ENCODE peak calls at places on chromosomes 4 and X, in seven cellular contexts. Z, Q, U, H, S, G and Y are unnamed samples. For H3K4me1, the result is how much of the 10 kb centered on the place peaks cover.

GRCh38 chrX:150856101-150856500 is 42.4 kb downstream of the CD99L2 start:
- DNase-seq in Q (no peak), G (no peak), U (no peak), H (no peak), Z (no peak), S (no peak), Y (no peak)

GRCh38 chr4:151797131-151797530 is 36.3 kb upstream of the GATB start:
- DNase-seq in Z (no peak), Q (no peak), S (no peak), G (no peak), U (no peak), H (no peak), Y (peak)

GRCh38 chr4:152990471-152991131 is 54.5 kb downstream of the FHDC1 start:
- DNase-seq in U (no peak), Q (no peak), Z (no peak), H (no peak), S (no peak), G (no peak), Y (no peak)

GRCh38 chr4:6779667-6780565 is 2.6 kb upstream of the KIAA0232 start:
- DNase-seq in H (no peak), Z (no peak), Q (no peak), U (peak), G (no peak), S (peak), Y (no peak)

GRCh38 chr4:150580244-150580643 is 1.7 kb upstream of the MAB21L2 start:
- DNase-seq in Z (no peak), G (no peak), H (no peak), Q (no peak), U (no peak), S (peak), Y (no peak)

GRCh38 chr4:40058121-40058520 is 1.5 kb downstream of the N4BP2 start:
- DNase-seq in H (no peak), Z (peak), Q (no peak), U (no peak), S (peak), G (no peak), Y (no peak)

GRCh38 chr4:153488006-153488718 is 22.0 kb downstream of the TMEM131L start:
- DNase-seq in S (no peak), H (no peak), Q (no peak), U (no peak), Z (no peak), G (no peak), Y (peak)

GRCh38 chr4:115357767-115358166 is 244.3 kb upstream of the NDST4 start:
- DNase-seq in Q (no peak), G (no peak), U (no peak), Z (no peak), S (no peak), H (no peak), Y (no peak)

GRCh38 chrX:99371976-99372595 is 1038.0 kb downstream of the PCDH19 start:
- DNase-seq in G (no peak), S (no peak), H (no peak), Q (no peak), U (no peak), Z (no peak), Y (no peak)

GRCh38 chr4:88823058-88823919 is 125.7 kb upstream of the NAP1L5 start:
- DNase-seq in H (peak), S (peak), U (peak), Q (peak), Z (peak), G (peak), Y (peak)

GRCh38 chrX:287670-288069 is 6.5 kb downstream of the PLCXD1 start:
- DNase-seq in Q (no peak), G (no peak), H (no peak), S (no peak), U (no peak), Z (no peak), Y (no peak)

GRCh38 chrX:74291577-74291963 is 12.4 kb upstream of the ZCCHC13 start:
- DNase-seq in Z (no peak), H (no peak), U (no peak), Q (no peak), G (no peak), S (no peak), Y (no peak)

GRCh38 chr4:71229477-71230257 is 109.2 kb upstream of the SLC4A4 start:
- DNase-seq in Q (no peak), Z (no peak), S (peak), U (no peak), G (peak), H (no peak), Y (peak)

GRCh38 chrX:68851082-68851481 is 22.3 kb downstream of the EFNB1 start:
- DNase-seq in S (no peak), U (no peak), Z (no peak), H (no peak), G (no peak), Q (no peak), Y (no peak)

GRCh38 chrX:68852046-68852445 is 23.2 kb downstream of the EFNB1 start:
- DNase-seq in H (no peak), U (no peak), Z (no peak), S (no peak), G (no peak), Q (no peak), Y (no peak)

GRCh38 chrX:68846536-68846935 is 17.7 kb downstream of the EFNB1 start:
- DNase-seq in Q (no peak), Z (no peak), S (peak), H (no peak), U (no peak), G (no peak), Y (no peak)

GRCh38 chrX:68847172-68847571 is 18.4 kb downstream of the EFNB1 start:
- DNase-seq in G (no peak), S (no peak), Q (no peak), Z (no peak), U (no peak), H (no peak), Y (no peak)

DNA sequence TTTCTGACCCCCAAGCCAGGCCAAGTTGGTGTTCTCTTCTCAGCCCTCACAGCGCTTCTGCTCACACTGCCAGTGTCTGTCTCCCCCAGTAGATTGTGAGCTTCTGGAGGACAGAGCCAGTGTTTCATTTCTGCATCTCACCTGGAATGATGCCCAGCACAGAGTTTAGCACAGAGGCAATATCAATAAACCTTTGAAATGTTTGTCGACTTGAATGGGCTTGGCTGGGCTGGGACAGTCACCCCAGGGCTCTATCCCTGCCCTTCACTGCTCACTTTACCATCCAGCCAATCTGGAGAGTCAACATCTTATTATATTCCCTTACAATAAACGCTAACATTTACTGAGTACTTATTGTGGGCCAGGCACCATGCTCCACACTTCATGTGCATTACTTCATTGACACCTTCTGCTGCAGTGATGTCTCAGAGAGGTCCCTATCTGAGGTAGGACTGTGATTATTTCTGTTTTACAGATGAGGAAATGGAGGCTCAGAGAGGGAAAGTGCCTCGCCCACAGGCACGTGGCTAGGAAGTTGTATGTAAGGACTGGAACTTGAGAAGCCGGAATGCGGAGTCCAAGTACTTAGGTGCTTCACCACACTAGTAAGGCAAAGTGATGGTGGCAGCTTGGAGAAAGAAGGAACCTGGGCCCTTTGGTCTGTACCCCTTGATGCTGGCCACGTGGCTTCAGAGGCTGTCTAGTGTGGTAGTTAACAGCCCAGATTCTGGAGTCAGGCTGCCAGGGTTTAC is 19.5 kb downstream of the EFNB1 start:
- DNase-seq in S (no peak), G (no peak), H (no peak), Q (no peak), U (no peak), Z (no peak), Y (peak)
- H3K4me1 ChIP-seq in S (under half), G (under half), H (under half), Q (under half), U (under half), Z (under half), Y (under half)

DNA sequence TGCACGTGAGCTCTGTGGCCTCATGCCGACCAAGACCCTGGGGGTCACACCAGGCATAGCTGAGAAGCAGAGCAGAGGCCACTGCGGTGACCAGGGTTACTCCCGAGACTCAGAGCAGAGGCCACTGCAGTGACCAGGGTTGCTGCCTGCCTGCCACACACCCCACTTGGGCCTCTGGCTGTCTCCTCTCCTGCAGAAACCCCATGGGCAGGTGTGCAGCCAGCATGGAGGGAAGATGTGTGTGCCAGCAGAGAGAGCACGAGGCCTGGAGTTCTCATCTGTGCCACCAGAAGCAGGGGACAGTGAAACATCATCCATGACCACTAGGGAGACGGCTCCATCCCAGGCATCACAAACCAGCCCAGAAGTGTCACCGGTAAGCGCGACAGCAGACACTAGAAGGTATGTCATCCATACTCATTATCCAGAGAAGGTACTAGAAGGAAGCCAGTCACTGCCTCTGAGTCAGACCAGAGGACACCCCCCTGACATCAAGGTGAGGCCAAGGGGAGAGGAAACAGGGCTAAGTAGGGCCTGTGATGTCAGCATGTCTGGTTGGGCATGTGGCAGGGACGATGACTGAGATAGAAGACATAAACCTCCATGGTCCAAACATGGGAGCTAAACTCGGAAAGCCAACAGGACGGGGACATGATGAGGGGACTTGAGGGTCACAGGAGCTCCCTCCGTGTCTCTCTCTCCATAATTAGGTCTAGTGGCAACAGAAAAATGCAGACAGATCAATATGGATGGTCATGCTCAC is 24.2 kb upstream of the SPON2 start:
- DNase-seq in Z (no peak), H (peak), G (no peak), Q (peak), S (no peak), U (peak), Y (no peak)
- H3K4me1 ChIP-seq in Z (under half), H (under half), G (under half), Q (under half), S (under half), U (under half), Y (under half)

DNA sequence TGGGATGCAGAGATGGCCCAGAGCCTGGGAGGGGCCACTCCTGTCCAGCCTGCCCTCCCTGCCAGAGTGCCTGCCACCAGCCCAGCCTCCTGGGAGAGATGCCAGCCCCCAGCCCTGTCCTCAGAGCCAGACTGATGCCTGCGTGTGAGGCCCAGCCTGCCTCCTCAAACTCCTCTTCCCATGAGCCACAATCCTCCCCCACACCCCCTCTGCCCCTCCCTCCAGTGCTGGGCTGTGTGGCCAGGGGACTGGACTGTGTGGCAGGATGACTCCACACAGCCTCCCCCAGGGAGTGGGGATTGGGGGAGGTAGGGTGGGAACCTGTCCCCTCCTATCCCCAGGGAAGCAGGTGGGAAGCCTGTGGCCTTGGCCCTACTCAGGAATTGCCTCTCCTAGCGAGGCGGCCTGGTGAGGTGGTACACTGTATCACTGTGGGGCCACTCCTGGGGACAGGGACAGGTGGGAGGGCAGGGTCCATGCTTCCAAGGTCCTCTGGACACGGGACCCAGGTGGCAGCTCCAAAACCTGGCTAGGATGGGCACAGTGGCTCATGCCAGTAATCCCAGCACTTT is 4.3 kb upstream of the SH3BP2 start:
- DNase-seq in H (peak), G (no peak), Z (peak), U (no peak), Q (no peak), S (no peak), Y (no peak)
- H3K4me1 ChIP-seq in H (under half), G (under half), Z (under half), U (under half), Q (under half), S (under half), Y (under half)

GRCh38 chr4:60817609-60818008 is 382.5 kb upstream of the ADGRL3 start:
- DNase-seq in Z (no peak), S (no peak), G (no peak), U (no peak), H (no peak), Q (no peak), Y (no peak)

GRCh38 chr4:60814549-60814948 is 385.6 kb upstream of the ADGRL3 start:
- DNase-seq in Z (no peak), H (no peak), U (no peak), G (no peak), Q (no peak), S (no peak), Y (no peak)

DNA sequence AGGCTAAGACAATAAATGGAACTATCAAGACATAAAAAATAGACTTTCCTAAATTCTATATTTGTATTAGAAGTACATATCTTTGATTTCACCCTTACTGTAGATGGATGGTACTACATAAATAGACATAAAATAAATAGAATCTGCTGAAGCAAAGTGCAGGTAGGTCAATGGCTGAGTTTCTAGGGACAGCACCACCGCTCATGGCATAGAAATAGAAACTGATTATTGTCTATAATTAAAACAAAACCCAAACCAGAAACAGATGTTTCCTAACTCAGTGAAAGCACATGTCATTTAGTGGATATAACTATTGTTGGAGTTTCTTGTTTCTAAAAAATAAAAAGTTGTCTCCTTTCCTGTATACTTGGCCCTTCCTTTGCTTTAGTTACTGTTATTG is 387.3 kb upstream of the ADGRL3 start:
- DNase-seq in H (no peak), Q (no peak), Z (no peak), U (no peak), S (no peak), G (no peak), Y (no peak)
- H3K4me1 ChIP-seq in H (under half), Q (under half), Z (under half), U (under half), S (under half), G (under half), Y (under half)

GRCh38 chrX:41116948-41117347 is 31.7 kb downstream of the USP9X start:
- DNase-seq in Q (no peak), G (no peak), U (no peak), H (no peak), S (no peak), Z (no peak), Y (no peak)
- H3K4me1 ChIP-seq in Q (under half), G (half or more), U (under half), H (under half), S (half or more), Z (under half), Y (under half)

DNA sequence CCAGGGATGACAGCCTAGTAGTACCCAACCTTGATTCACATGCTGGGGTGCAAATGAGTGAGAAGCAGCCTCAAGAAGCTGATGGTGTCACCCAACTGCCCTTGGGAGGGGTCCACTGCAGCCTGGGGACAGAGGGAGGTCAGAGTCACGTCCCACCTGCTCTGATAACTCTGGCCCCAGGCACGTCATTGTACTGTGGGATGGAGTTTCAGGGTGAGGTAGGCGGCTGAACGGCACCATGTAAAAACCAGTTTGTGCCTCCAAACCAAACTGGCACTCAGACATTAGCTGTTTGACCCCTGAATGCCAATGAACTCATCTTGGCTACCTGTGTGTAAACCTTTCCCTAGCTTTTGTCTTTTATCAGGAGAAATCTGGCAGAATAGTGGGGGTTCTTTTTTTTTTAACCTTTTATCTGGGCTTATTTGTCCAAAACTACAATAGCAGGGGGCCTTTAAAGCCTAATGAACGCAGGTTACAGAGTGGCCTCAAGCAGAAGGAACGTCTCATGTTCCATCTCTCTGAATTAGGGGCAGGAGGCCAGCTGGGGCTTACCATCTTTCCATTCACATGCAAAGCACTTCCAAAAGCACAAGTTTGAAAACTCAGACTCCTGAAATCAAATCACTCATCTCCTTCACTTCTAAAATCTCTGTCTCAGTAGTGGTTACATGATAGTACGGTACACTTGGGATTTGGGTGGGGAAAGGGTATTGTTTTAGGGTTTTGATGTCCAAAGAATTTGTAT is 89.4 kb downstream of the IRF2 start:
- DNase-seq in H (no peak), G (no peak), S (peak), Z (no peak), U (no peak), Q (no peak), Y (no peak)
- H3K4me1 ChIP-seq in H (under half), G (under half), S (half or more), Z (half or more), U (under half), Q (half or more), Y (half or more)

GRCh38 chr4:145298885-145299284 is 118.5 kb upstream of the OTUD4 start:
- DNase-seq in Q (no peak), G (no peak), Z (no peak), H (no peak), S (no peak), U (no peak), Y (peak)
- H3K4me1 ChIP-seq in Q (under half), G (under half), Z (under half), H (under half), S (under half), U (under half), Y (under half)